ENCODE peak calls at places on chromosomes 16 and 17, in ten cellular contexts. One of them, this sample, is unnamed.

GRCh38 chr17:57442914-57443571 is 186.7 kb downstream of the MSI2 start:
- DNase-seq in transverse colon: peak
- DNase-seq in heart left ventricle: peak
- DNase-seq in K562: no peak
- DNase-seq in A549: peak
- DNase-seq in testis: peak
- DNase-seq in prostate gland: peak
- DNase-seq in upper lobe of left lung: no peak
- DNase-seq in spleen: peak
- DNase-seq in stomach: peak
- DNase-seq in this sample: peak

GRCh38 chr17:78383725-78384471 is 5.4 kb downstream of the PGS1 start:
- DNase-seq in transverse colon: peak
- DNase-seq in heart left ventricle: peak
- DNase-seq in K562: no peak
- DNase-seq in A549: no peak
- DNase-seq in testis: peak
- DNase-seq in prostate gland: peak
- DNase-seq in upper lobe of left lung: no peak
- DNase-seq in spleen: peak
- DNase-seq in stomach: peak
- DNase-seq in this sample: peak

GRCh38 chr17:50696365-50696879 is 11.3 kb downstream of the ANKRD40 start:
- DNase-seq in transverse colon: no peak
- DNase-seq in heart left ventricle: no peak
- DNase-seq in K562: no peak
- DNase-seq in A549: no peak
- DNase-seq in testis: no peak
- DNase-seq in prostate gland: no peak
- DNase-seq in upper lobe of left lung: no peak
- DNase-seq in spleen: no peak
- DNase-seq in stomach: no peak
- DNase-seq in this sample: no peak

GRCh38 chr16:68328151-68328859 is 17.5 kb downstream of the PRMT7 start:
- DNase-seq in transverse colon: peak
- DNase-seq in heart left ventricle: peak
- DNase-seq in K562: peak
- DNase-seq in A549: peak
- DNase-seq in testis: peak
- DNase-seq in prostate gland: peak
- DNase-seq in upper lobe of left lung: no peak
- DNase-seq in spleen: peak
- DNase-seq in stomach: peak
- DNase-seq in this sample: peak

GRCh38 chr17:59400858-59401257 is 69.4 kb downstream of the YPEL2 start:
- DNase-seq in transverse colon: no peak
- DNase-seq in heart left ventricle: no peak
- DNase-seq in K562: no peak
- DNase-seq in A549: no peak
- DNase-seq in testis: no peak
- DNase-seq in prostate gland: no peak
- DNase-seq in upper lobe of left lung: no peak
- DNase-seq in spleen: no peak
- DNase-seq in stomach: no peak
- DNase-seq in this sample: no peak

GRCh38 chr16:78213751-78214150 is 114.3 kb downstream of the WWOX start:
- DNase-seq in transverse colon: no peak
- DNase-seq in heart left ventricle: no peak
- DNase-seq in K562: no peak
- DNase-seq in A549: no peak
- DNase-seq in testis: no peak
- DNase-seq in prostate gland: no peak
- DNase-seq in upper lobe of left lung: peak
- DNase-seq in spleen: no peak
- DNase-seq in stomach: no peak
- DNase-seq in this sample: no peak

GRCh38 chr17:45223541-45224528 is 2.1 kb downstream of the FMNL1 start:
- DNase-seq in transverse colon: no peak
- DNase-seq in heart left ventricle: no peak
- DNase-seq in K562: no peak
- DNase-seq in A549: no peak
- DNase-seq in testis: no peak
- DNase-seq in prostate gland: no peak
- DNase-seq in upper lobe of left lung: no peak
- DNase-seq in spleen: peak
- DNase-seq in stomach: no peak
- DNase-seq in this sample: peak

GRCh38 chr17:30379303-30380105 is 777 bp downstream of the CPD start:
- DNase-seq in transverse colon: peak
- DNase-seq in heart left ventricle: no peak
- DNase-seq in K562: peak
- DNase-seq in A549: no peak
- DNase-seq in testis: no peak
- DNase-seq in prostate gland: peak
- DNase-seq in upper lobe of left lung: peak
- DNase-seq in spleen: peak
- DNase-seq in stomach: peak
- DNase-seq in this sample: peak

GRCh38 chr17:76550712-76551615 is 11.1 kb downstream of the PRCD start:
- DNase-seq in transverse colon: no peak
- DNase-seq in heart left ventricle: no peak
- DNase-seq in K562: no peak
- DNase-seq in A549: peak
- DNase-seq in testis: no peak
- DNase-seq in prostate gland: peak
- DNase-seq in upper lobe of left lung: no peak
- DNase-seq in spleen: peak
- DNase-seq in stomach: no peak
- DNase-seq in this sample: no peak

GRCh38 chr17:57966875-57967274 is 11.7 kb upstream of the CUEDC1 start:
- DNase-seq in transverse colon: no peak
- DNase-seq in heart left ventricle: no peak
- DNase-seq in K562: no peak
- DNase-seq in A549: no peak
- DNase-seq in testis: no peak
- DNase-seq in prostate gland: no peak
- DNase-seq in upper lobe of left lung: no peak
- DNase-seq in spleen: no peak
- DNase-seq in stomach: no peak
- DNase-seq in this sample: no peak

GRCh38 chr17:16929281-16929680 is 42.6 kb downstream of the TNFRSF13B start:
- DNase-seq in transverse colon: no peak
- DNase-seq in heart left ventricle: no peak
- DNase-seq in K562: no peak
- DNase-seq in A549: no peak
- DNase-seq in testis: no peak
- DNase-seq in prostate gland: no peak
- DNase-seq in upper lobe of left lung: no peak
- DNase-seq in spleen: peak
- DNase-seq in stomach: no peak
- DNase-seq in this sample: no peak

GRCh38 chr17:28701987-28702751 is 9.5 kb downstream of the PROCA1 start:
- DNase-seq in transverse colon: no peak
- DNase-seq in heart left ventricle: no peak
- DNase-seq in K562: no peak
- DNase-seq in A549: no peak
- DNase-seq in testis: no peak
- DNase-seq in prostate gland: no peak
- DNase-seq in upper lobe of left lung: no peak
- DNase-seq in spleen: no peak
- DNase-seq in stomach: no peak
- DNase-seq in this sample: no peak

GRCh38 chr17:10042589-10043244 is 137.6 kb upstream of the RCVRN start:
- DNase-seq in transverse colon: no peak
- DNase-seq in heart left ventricle: no peak
- DNase-seq in K562: no peak
- DNase-seq in A549: no peak
- DNase-seq in testis: peak
- DNase-seq in prostate gland: no peak
- DNase-seq in upper lobe of left lung: no peak
- DNase-seq in spleen: no peak
- DNase-seq in stomach: no peak
- DNase-seq in this sample: no peak
- TF ChIP-seq POLR2A in transverse colon: no peak
- TF ChIP-seq POLR2A in heart left ventricle: no peak
- TF ChIP-seq POLR2A in K562: no peak
- TF ChIP-seq POLR2A in A549: no peak
- TF ChIP-seq POLR2A in testis: no peak
- TF ChIP-seq POLR2A in prostate gland: no peak
- TF ChIP-seq POLR2A in upper lobe of left lung: no peak
- TF ChIP-seq POLR2A in spleen: no peak
- TF ChIP-seq POLR2A in stomach: no peak
- TF ChIP-seq POLR2A in this sample: no peak

GRCh38 chr17:80220709-80221215 is 535 bp downstream of the SLC26A11 start:
- DNase-seq in transverse colon: peak
- DNase-seq in heart left ventricle: no peak
- DNase-seq in K562: no peak
- DNase-seq in A549: no peak
- DNase-seq in testis: peak
- DNase-seq in prostate gland: peak
- DNase-seq in upper lobe of left lung: peak
- DNase-seq in spleen: no peak
- DNase-seq in stomach: no peak
- DNase-seq in this sample: no peak
- TF ChIP-seq POLR2A in transverse colon: no peak
- TF ChIP-seq POLR2A in heart left ventricle: no peak
- TF ChIP-seq POLR2A in K562: no peak
- TF ChIP-seq POLR2A in A549: no peak
- TF ChIP-seq POLR2A in testis: no peak
- TF ChIP-seq POLR2A in prostate gland: peak
- TF ChIP-seq POLR2A in upper lobe of left lung: no peak
- TF ChIP-seq POLR2A in spleen: no peak
- TF ChIP-seq POLR2A in stomach: no peak
- TF ChIP-seq POLR2A in this sample: no peak

GRCh38 chr17:42389135-42389417 is 834 bp upstream of the STAT3 start:
- DNase-seq in transverse colon: no peak
- DNase-seq in heart left ventricle: no peak
- DNase-seq in K562: no peak
- DNase-seq in A549: no peak
- DNase-seq in testis: no peak
- DNase-seq in prostate gland: no peak
- DNase-seq in upper lobe of left lung: no peak
- DNase-seq in spleen: no peak
- DNase-seq in stomach: no peak
- DNase-seq in this sample: no peak

GRCh38 chr17:42388381-42389134 is at the start of gene STAT3:
- DNase-seq in transverse colon: peak
- DNase-seq in heart left ventricle: peak
- DNase-seq in K562: peak
- DNase-seq in A549: peak
- DNase-seq in testis: peak
- DNase-seq in prostate gland: peak
- DNase-seq in upper lobe of left lung: peak
- DNase-seq in spleen: peak
- DNase-seq in stomach: peak
- DNase-seq in this sample: peak

GRCh38 chr17:42386784-42387183 is 1.5 kb downstream of the STAT3 start:
- DNase-seq in transverse colon: no peak
- DNase-seq in heart left ventricle: no peak
- DNase-seq in K562: no peak
- DNase-seq in A549: no peak
- DNase-seq in testis: no peak
- DNase-seq in prostate gland: no peak
- DNase-seq in upper lobe of left lung: no peak
- DNase-seq in spleen: no peak
- DNase-seq in stomach: no peak
- DNase-seq in this sample: no peak

GRCh38 chr17:42387663-42388380 is 420 bp downstream of the STAT3 start:
- DNase-seq in transverse colon: peak
- DNase-seq in heart left ventricle: peak
- DNase-seq in K562: peak
- DNase-seq in A549: no peak
- DNase-seq in testis: no peak
- DNase-seq in prostate gland: peak
- DNase-seq in upper lobe of left lung: peak
- DNase-seq in spleen: peak
- DNase-seq in stomach: peak
- DNase-seq in this sample: no peak

DNA sequence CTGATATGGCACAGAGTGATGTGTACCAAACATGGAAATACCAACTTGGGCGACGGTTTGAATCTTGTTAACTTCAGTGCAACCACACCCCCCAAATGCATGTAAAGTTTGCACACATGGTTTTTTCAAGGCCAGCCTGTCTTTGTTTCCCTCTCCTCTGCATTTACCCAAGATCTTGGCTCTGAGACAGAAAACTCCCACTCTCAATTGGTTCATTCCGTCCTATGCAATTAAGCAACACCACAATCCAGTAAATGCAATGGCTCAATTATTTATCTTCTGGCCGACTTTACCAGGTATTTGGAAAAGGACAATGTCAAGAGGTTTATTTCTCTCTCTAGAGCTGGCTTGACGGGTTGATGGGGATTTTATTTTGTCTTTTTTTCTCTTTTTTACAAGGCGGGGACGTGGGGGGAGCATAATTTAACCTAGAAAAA is 1.0 kb downstream of the STAT3 start:
- DNase-seq in transverse colon: no peak
- DNase-seq in heart left ventricle: no peak
- DNase-seq in K562: no peak
- DNase-seq in A549: no peak
- DNase-seq in testis: peak
- DNase-seq in prostate gland: peak
- DNase-seq in upper lobe of left lung: no peak
- DNase-seq in spleen: no peak
- DNase-seq in stomach: no peak
- DNase-seq in this sample: no peak
- TF ChIP-seq POLR2A in transverse colon: no peak
- TF ChIP-seq POLR2A in heart left ventricle: no peak
- TF ChIP-seq POLR2A in K562: no peak
- TF ChIP-seq POLR2A in A549: no peak
- TF ChIP-seq POLR2A in testis: no peak
- TF ChIP-seq POLR2A in prostate gland: no peak
- TF ChIP-seq POLR2A in upper lobe of left lung: no peak
- TF ChIP-seq POLR2A in spleen: no peak
- TF ChIP-seq POLR2A in stomach: no peak
- TF ChIP-seq POLR2A in this sample: no peak

GRCh38 chr16:58021661-58022551 is 3.6 kb upstream of the MMP15 start:
- DNase-seq in transverse colon: no peak
- DNase-seq in heart left ventricle: no peak
- DNase-seq in K562: no peak
- DNase-seq in A549: no peak
- DNase-seq in testis: no peak
- DNase-seq in prostate gland: no peak
- DNase-seq in upper lobe of left lung: no peak
- DNase-seq in spleen: peak
- DNase-seq in stomach: no peak
- DNase-seq in this sample: peak
- TF ChIP-seq POLR2A in transverse colon: no peak
- TF ChIP-seq POLR2A in heart left ventricle: no peak
- TF ChIP-seq POLR2A in K562: no peak
- TF ChIP-seq POLR2A in A549: no peak
- TF ChIP-seq POLR2A in testis: no peak
- TF ChIP-seq POLR2A in prostate gland: no peak
- TF ChIP-seq POLR2A in upper lobe of left lung: no peak
- TF ChIP-seq POLR2A in spleen: no peak
- TF ChIP-seq POLR2A in stomach: no peak
- TF ChIP-seq POLR2A in this sample: no peak

This sample was measured in H54.